ENCODE peak calls at places on chromosomes 2 and 18, in seven cellular contexts. One of them, this sample, is unnamed.

GRCh38 chr18:28143725-28144124 is 33.2 kb downstream of the CDH2 start:
- DNase-seq in uterus: no peak
- DNase-seq in naive thymus-derived CD4-positive, alpha-beta T cell: no peak
- DNase-seq in heart left ventricle: no peak
- DNase-seq in fibroblast of villous mesenchyme: no peak
- DNase-seq in astrocyte of the spinal cord: no peak
- DNase-seq in transverse colon: no peak
- DNase-seq in this sample: no peak

GRCh38 chr2:128473175-128474013 is 154.7 kb upstream of the HS6ST1 start:
- DNase-seq in astrocyte of the spinal cord: peak
- DNase-seq in naive thymus-derived CD4-positive, alpha-beta T cell: peak
- DNase-seq in heart left ventricle: peak
- DNase-seq in fibroblast of villous mesenchyme: peak
- DNase-seq in uterus: no peak
- DNase-seq in transverse colon: peak
- DNase-seq in this sample: peak

GRCh38 chr2:225002039-225002655 is 40.1 kb downstream of the DOCK10 start:
- DNase-seq in astrocyte of the spinal cord: peak
- DNase-seq in naive thymus-derived CD4-positive, alpha-beta T cell: peak
- DNase-seq in transverse colon: peak
- DNase-seq in fibroblast of villous mesenchyme: peak
- DNase-seq in uterus: peak
- DNase-seq in heart left ventricle: peak
- DNase-seq in this sample: no peak

GRCh38 chr18:35443434-35443833 is 54.3 kb downstream of the INO80C start:
- DNase-seq in transverse colon: no peak
- DNase-seq in astrocyte of the spinal cord: no peak
- DNase-seq in fibroblast of villous mesenchyme: no peak
- DNase-seq in uterus: no peak
- DNase-seq in heart left ventricle: no peak
- DNase-seq in naive thymus-derived CD4-positive, alpha-beta T cell: no peak
- DNase-seq in this sample: no peak

GRCh38 chr2:66925128-66925527 is 472.0 kb upstream of the ETAA1 start:
- DNase-seq in naive thymus-derived CD4-positive, alpha-beta T cell: no peak
- DNase-seq in transverse colon: no peak
- DNase-seq in heart left ventricle: no peak
- DNase-seq in astrocyte of the spinal cord: peak
- DNase-seq in uterus: no peak
- DNase-seq in fibroblast of villous mesenchyme: peak
- DNase-seq in this sample: no peak

GRCh38 chr2:47904903-47905453 is 1.3 kb downstream of the FBXO11 start:
- DNase-seq in transverse colon: peak
- DNase-seq in naive thymus-derived CD4-positive, alpha-beta T cell: no peak
- DNase-seq in fibroblast of villous mesenchyme: peak
- DNase-seq in heart left ventricle: peak
- DNase-seq in astrocyte of the spinal cord: no peak
- DNase-seq in uterus: peak
- DNase-seq in this sample: no peak

GRCh38 chr2:157251932-157252331 is 5.6 kb upstream of the GALNT5 start:
- DNase-seq in uterus: no peak
- DNase-seq in fibroblast of villous mesenchyme: no peak
- DNase-seq in naive thymus-derived CD4-positive, alpha-beta T cell: no peak
- DNase-seq in transverse colon: no peak
- DNase-seq in heart left ventricle: no peak
- DNase-seq in astrocyte of the spinal cord: no peak
- DNase-seq in this sample: no peak

GRCh38 chr2:178327516-178327915 is 123.5 kb downstream of the PRKRA start:
- DNase-seq in transverse colon: no peak
- DNase-seq in astrocyte of the spinal cord: peak
- DNase-seq in fibroblast of villous mesenchyme: no peak
- DNase-seq in heart left ventricle: no peak
- DNase-seq in naive thymus-derived CD4-positive, alpha-beta T cell: no peak
- DNase-seq in uterus: no peak
- DNase-seq in this sample: no peak

GRCh38 chr2:112959109-112959591 is 18.7 kb upstream of the IL36G start:
- DNase-seq in astrocyte of the spinal cord: no peak
- DNase-seq in transverse colon: no peak
- DNase-seq in fibroblast of villous mesenchyme: no peak
- DNase-seq in naive thymus-derived CD4-positive, alpha-beta T cell: no peak
- DNase-seq in heart left ventricle: no peak
- DNase-seq in uterus: no peak
- DNase-seq in this sample: no peak

GRCh38 chr18:596288-596881 is 403 bp upstream of the CLUL1 start:
- DNase-seq in uterus: no peak
- DNase-seq in fibroblast of villous mesenchyme: no peak
- DNase-seq in transverse colon: no peak
- DNase-seq in heart left ventricle: no peak
- DNase-seq in naive thymus-derived CD4-positive, alpha-beta T cell: no peak
- DNase-seq in astrocyte of the spinal cord: peak
- DNase-seq in this sample: no peak

GRCh38 chr2:226802573-226802972 is 3.0 kb upstream of the IRS1 start:
- DNase-seq in heart left ventricle: no peak
- DNase-seq in naive thymus-derived CD4-positive, alpha-beta T cell: no peak
- DNase-seq in transverse colon: no peak
- DNase-seq in fibroblast of villous mesenchyme: peak
- DNase-seq in uterus: peak
- DNase-seq in astrocyte of the spinal cord: peak
- DNase-seq in this sample: no peak

GRCh38 chr2:239171643-239172042 is 229.2 kb downstream of the HDAC4 start:
- DNase-seq in heart left ventricle: no peak
- DNase-seq in fibroblast of villous mesenchyme: no peak
- DNase-seq in naive thymus-derived CD4-positive, alpha-beta T cell: no peak
- DNase-seq in uterus: no peak
- DNase-seq in transverse colon: no peak
- DNase-seq in astrocyte of the spinal cord: no peak
- DNase-seq in this sample: no peak

GRCh38 chr2:54559593-54560145 is 103.5 kb downstream of the SPTBN1 start:
- DNase-seq in naive thymus-derived CD4-positive, alpha-beta T cell: no peak
- DNase-seq in uterus: peak
- DNase-seq in astrocyte of the spinal cord: peak
- DNase-seq in transverse colon: peak
- DNase-seq in fibroblast of villous mesenchyme: peak
- DNase-seq in heart left ventricle: no peak
- DNase-seq in this sample: no peak

GRCh38 chr2:78439122-78439521 is 586.4 kb upstream of the REG3G start:
- DNase-seq in fibroblast of villous mesenchyme: no peak
- DNase-seq in heart left ventricle: no peak
- DNase-seq in naive thymus-derived CD4-positive, alpha-beta T cell: no peak
- DNase-seq in astrocyte of the spinal cord: no peak
- DNase-seq in transverse colon: no peak
- DNase-seq in uterus: no peak
- DNase-seq in this sample: no peak

GRCh38 chr2:29459445-29460179 is 344.4 kb downstream of the CLIP4 start:
- DNase-seq in uterus: no peak
- DNase-seq in naive thymus-derived CD4-positive, alpha-beta T cell: no peak
- DNase-seq in astrocyte of the spinal cord: peak
- DNase-seq in fibroblast of villous mesenchyme: peak
- DNase-seq in heart left ventricle: no peak
- DNase-seq in transverse colon: no peak
- DNase-seq in this sample: peak

GRCh38 chr2:121591199-121591598 is 58.1 kb downstream of the CLASP1 start:
- DNase-seq in naive thymus-derived CD4-positive, alpha-beta T cell: no peak
- DNase-seq in fibroblast of villous mesenchyme: no peak
- DNase-seq in heart left ventricle: no peak
- DNase-seq in transverse colon: no peak
- DNase-seq in astrocyte of the spinal cord: no peak
- DNase-seq in uterus: no peak
- DNase-seq in this sample: no peak

GRCh38 chr18:56727399-56727798 is 76.2 kb downstream of the WDR7 start:
- DNase-seq in naive thymus-derived CD4-positive, alpha-beta T cell: no peak
- DNase-seq in heart left ventricle: no peak
- DNase-seq in transverse colon: no peak
- DNase-seq in fibroblast of villous mesenchyme: no peak
- DNase-seq in uterus: no peak
- DNase-seq in astrocyte of the spinal cord: no peak
- DNase-seq in this sample: no peak

GRCh38 chr2:68971591-68972231 is 2.7 kb upstream of the GKN1 start:
- DNase-seq in naive thymus-derived CD4-positive, alpha-beta T cell: no peak
- DNase-seq in transverse colon: no peak
- DNase-seq in uterus: no peak
- DNase-seq in fibroblast of villous mesenchyme: peak
- DNase-seq in astrocyte of the spinal cord: peak
- DNase-seq in heart left ventricle: no peak
- DNase-seq in this sample: peak

GRCh38 chr2:147456729-147457128 is 388.1 kb upstream of the ACVR2A start:
- DNase-seq in astrocyte of the spinal cord: no peak
- DNase-seq in heart left ventricle: no peak
- DNase-seq in naive thymus-derived CD4-positive, alpha-beta T cell: no peak
- DNase-seq in uterus: no peak
- DNase-seq in transverse colon: no peak
- DNase-seq in fibroblast of villous mesenchyme: no peak
- DNase-seq in this sample: no peak

GRCh38 chr2:67503066-67503795 is 106.1 kb downstream of the ETAA1 start:
- DNase-seq in heart left ventricle: no peak
- DNase-seq in naive thymus-derived CD4-positive, alpha-beta T cell: no peak
- DNase-seq in astrocyte of the spinal cord: peak
- DNase-seq in fibroblast of villous mesenchyme: peak
- DNase-seq in transverse colon: no peak
- DNase-seq in uterus: peak
- DNase-seq in this sample: peak

GRCh38 chr2:201093573-201093972 is 21.8 kb downstream of the NDUFB3 start:
- DNase-seq in heart left ventricle: no peak
- DNase-seq in transverse colon: no peak
- DNase-seq in naive thymus-derived CD4-positive, alpha-beta T cell: no peak
- DNase-seq in fibroblast of villous mesenchyme: peak
- DNase-seq in astrocyte of the spinal cord: no peak
- DNase-seq in uterus: no peak
- DNase-seq in this sample: no peak
- H3K4me3 ChIP-seq in heart left ventricle: no peak
- H3K4me3 ChIP-seq in transverse colon: no peak
- H3K4me3 ChIP-seq in naive thymus-derived CD4-positive, alpha-beta T cell: no peak
- H3K4me3 ChIP-seq in fibroblast of villous mesenchyme: no peak
- H3K4me3 ChIP-seq in astrocyte of the spinal cord: no peak
- H3K4me3 ChIP-seq in uterus: no peak
- H3K4me3 ChIP-seq in this sample: no peak

DNA sequence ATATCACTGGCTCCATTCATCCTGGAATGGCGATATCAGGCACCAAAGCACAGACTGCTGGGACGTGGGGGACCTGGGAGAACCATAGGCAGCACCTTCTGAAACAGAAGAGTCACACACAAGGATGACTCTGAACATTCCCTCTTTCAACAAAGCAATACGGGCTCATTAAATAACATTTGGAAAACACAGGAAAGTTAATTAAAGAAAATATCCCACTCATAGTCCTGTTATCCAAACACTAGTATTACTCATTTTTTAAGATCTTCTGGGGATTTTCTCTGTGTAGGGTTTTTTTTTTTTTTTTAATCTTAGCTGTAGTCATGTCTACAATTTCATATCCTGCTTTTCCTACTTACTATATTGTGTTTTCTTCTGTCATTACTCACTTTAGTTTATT is 69.9 kb upstream of the SP3 start:
- DNase-seq in heart left ventricle: no peak
- DNase-seq in astrocyte of the spinal cord: no peak
- DNase-seq in naive thymus-derived CD4-positive, alpha-beta T cell: no peak
- DNase-seq in fibroblast of villous mesenchyme: no peak
- DNase-seq in uterus: no peak
- DNase-seq in transverse colon: no peak
- DNase-seq in this sample: no peak
- H3K4me3 ChIP-seq in heart left ventricle: no peak
- H3K4me3 ChIP-seq in astrocyte of the spinal cord: no peak
- H3K4me3 ChIP-seq in naive thymus-derived CD4-positive, alpha-beta T cell: no peak
- H3K4me3 ChIP-seq in fibroblast of villous mesenchyme: no peak
- H3K4me3 ChIP-seq in uterus: no peak
- H3K4me3 ChIP-seq in transverse colon: no peak
- H3K4me3 ChIP-seq in this sample: no peak

GRCh38 chr18:10454800-10455550 is 540 bp downstream of the APCDD1 start:
- DNase-seq in naive thymus-derived CD4-positive, alpha-beta T cell: no peak
- DNase-seq in astrocyte of the spinal cord: no peak
- DNase-seq in transverse colon: no peak
- DNase-seq in fibroblast of villous mesenchyme: peak
- DNase-seq in heart left ventricle: peak
- DNase-seq in uterus: peak
- DNase-seq in this sample: no peak

GRCh38 chr18:10453885-10454772 is at the start of gene APCDD1:
- DNase-seq in astrocyte of the spinal cord: no peak
- DNase-seq in uterus: peak
- DNase-seq in naive thymus-derived CD4-positive, alpha-beta T cell: no peak
- DNase-seq in fibroblast of villous mesenchyme: peak
- DNase-seq in transverse colon: peak
- DNase-seq in heart left ventricle: peak
- DNase-seq in this sample: no peak

GRCh38 chr18:10455726-10456453 is 1.5 kb downstream of the APCDD1 start:
- DNase-seq in transverse colon: no peak
- DNase-seq in astrocyte of the spinal cord: no peak
- DNase-seq in fibroblast of villous mesenchyme: no peak
- DNase-seq in naive thymus-derived CD4-positive, alpha-beta T cell: no peak
- DNase-seq in uterus: no peak
- DNase-seq in heart left ventricle: no peak
- DNase-seq in this sample: no peak

GRCh38 chr18:10450986-10451385 is 3.4 kb upstream of the APCDD1 start:
- DNase-seq in astrocyte of the spinal cord: no peak
- DNase-seq in heart left ventricle: no peak
- DNase-seq in naive thymus-derived CD4-positive, alpha-beta T cell: no peak
- DNase-seq in uterus: no peak
- DNase-seq in transverse colon: no peak
- DNase-seq in fibroblast of villous mesenchyme: no peak
- DNase-seq in this sample: no peak

DNA sequence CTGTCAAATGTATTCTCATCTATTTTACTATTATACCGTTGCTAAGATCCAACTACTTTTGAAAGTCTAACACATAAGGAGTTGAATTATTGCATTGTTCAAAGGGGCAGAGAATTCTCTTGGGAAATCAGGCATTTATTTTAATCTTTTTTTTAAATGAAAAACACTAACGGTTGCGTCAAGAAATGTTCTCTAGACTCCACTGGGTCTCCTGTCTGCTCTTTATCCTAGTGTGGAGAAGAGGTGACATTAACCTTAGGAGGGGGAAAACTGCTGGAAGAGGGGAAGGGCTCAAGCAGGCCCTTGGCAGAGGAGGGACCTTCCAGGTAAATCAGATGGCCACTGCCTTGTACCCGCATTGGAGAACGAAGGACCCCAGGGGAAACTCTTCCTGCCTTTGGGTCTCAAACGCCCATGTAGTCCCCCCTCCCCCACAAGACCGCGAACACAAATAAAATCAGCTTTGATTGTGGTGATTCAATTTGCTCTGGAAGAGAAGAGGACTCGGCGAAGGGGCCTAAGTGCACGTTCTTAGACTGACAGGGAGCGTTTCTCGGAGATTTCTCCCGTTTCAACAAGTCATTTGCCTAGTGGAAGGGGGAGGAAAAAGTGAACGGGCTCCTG is 1.1 kb upstream of the APCDD1 start:
- DNase-seq in uterus: peak
- DNase-seq in fibroblast of villous mesenchyme: peak
- DNase-seq in transverse colon: no peak
- DNase-seq in astrocyte of the spinal cord: no peak
- DNase-seq in heart left ventricle: no peak
- DNase-seq in naive thymus-derived CD4-positive, alpha-beta T cell: no peak
- DNase-seq in this sample: no peak
- H3K4me3 ChIP-seq in uterus: peak
- H3K4me3 ChIP-seq in fibroblast of villous mesenchyme: peak
- H3K4me3 ChIP-seq in transverse colon: no peak
- H3K4me3 ChIP-seq in astrocyte of the spinal cord: no peak
- H3K4me3 ChIP-seq in heart left ventricle: peak
- H3K4me3 ChIP-seq in naive thymus-derived CD4-positive, alpha-beta T cell: no peak
- H3K4me3 ChIP-seq in this sample: no peak

DNA sequence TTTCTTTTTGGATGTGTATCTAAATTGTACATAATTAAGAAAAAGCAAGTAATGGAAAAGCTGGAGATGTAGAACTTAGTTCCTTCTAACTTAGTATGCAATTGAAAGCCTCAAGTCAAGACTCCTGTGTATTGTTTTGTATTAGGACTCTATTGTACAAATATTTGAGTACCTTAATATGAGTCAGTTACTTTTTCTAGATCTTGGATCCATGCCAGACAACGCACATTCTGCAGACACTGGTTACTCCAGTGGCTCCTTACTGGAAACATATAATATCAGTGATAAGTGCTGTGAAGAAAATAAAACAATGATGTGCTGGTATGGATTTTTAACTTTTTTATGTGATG is 1.5 kb downstream of the SLC39A10 start:
- DNase-seq in transverse colon: no peak
- DNase-seq in uterus: peak
- DNase-seq in astrocyte of the spinal cord: peak
- DNase-seq in naive thymus-derived CD4-positive, alpha-beta T cell: no peak
- DNase-seq in fibroblast of villous mesenchyme: peak
- DNase-seq in heart left ventricle: no peak
- DNase-seq in this sample: peak
- H3K4me3 ChIP-seq in transverse colon: peak
- H3K4me3 ChIP-seq in uterus: peak
- H3K4me3 ChIP-seq in astrocyte of the spinal cord: peak
- H3K4me3 ChIP-seq in naive thymus-derived CD4-positive, alpha-beta T cell: peak
- H3K4me3 ChIP-seq in fibroblast of villous mesenchyme: peak
- H3K4me3 ChIP-seq in heart left ventricle: peak
- H3K4me3 ChIP-seq in this sample: peak